ENCODE peak calls at places on chromosomes 7 and 10, in nine cellular contexts. T is body of pancreas, E is A549, K is upper lobe of right lung, M is neural progenitor cell, P is breast epithelium, R is tibial nerve, W is psoas muscle, Z is keratinocyte. B is an unnamed sample. For H3K4me1, the result is how much of the 10 kb centered on the place peaks cover.

GRCh38 chr10:105974803-105975456 is 1189.6 kb downstream of the SORCS1 start:
- DNase-seq in R (peak), Z (no peak), P (no peak), E (no peak), M (peak), W (no peak), T (peak), K (no peak), B (no peak)

GRCh38 chr10:15120523-15120922 is 23.4 kb downstream of the RPP38 start:
- DNase-seq in E (no peak), W (no peak), K (no peak), M (no peak), P (no peak), R (no peak), Z (no peak), T (no peak), B (no peak)

GRCh38 chr10:87931836-87932230 is 68.4 kb downstream of the PTEN start:
- DNase-seq in T (no peak), E (no peak), R (no peak), Z (no peak), P (no peak), W (no peak), K (no peak), M (no peak), B (no peak)

GRCh38 chr10:86091216-86091615 is 275.4 kb downstream of the GRID1 start:
- DNase-seq in K (no peak), R (no peak), T (no peak), Z (no peak), W (no peak), P (no peak), E (no peak), M (no peak), B (no peak)

GRCh38 chr7:149180713-149181112 is 14.6 kb upstream of the ZNF282 start:
- DNase-seq in P (no peak), Z (no peak), W (no peak), M (no peak), T (no peak), E (no peak), K (no peak), R (no peak), B (no peak)

GRCh38 chr10:25725917-25726716 is 207.9 kb upstream of the MYO3A start:
- DNase-seq in P (no peak), K (no peak), W (no peak), E (peak), T (peak), Z (no peak), R (peak), M (peak), B (peak)

GRCh38 chr7:157001920-157002818 is 8.3 kb downstream of the MNX1 start:
- DNase-seq in Z (no peak), R (no peak), W (no peak), K (peak), M (peak), P (no peak), T (no peak), E (no peak), B (no peak)

GRCh38 chr7:52831321-52831720 is 204.1 kb upstream of the POM121L12 start:
- DNase-seq in Z (no peak), P (no peak), T (no peak), E (no peak), K (no peak), R (no peak), M (no peak), W (no peak), B (no peak)

GRCh38 chr10:51010977-51011376 is 63.3 kb upstream of the PRKG1 start:
- DNase-seq in K (no peak), Z (no peak), P (no peak), W (no peak), E (peak), T (peak), R (no peak), M (peak), B (peak)

GRCh38 chr7:148856891-148857290 is 27.2 kb downstream of the EZH2 start:
- DNase-seq in K (no peak), W (no peak), Z (no peak), R (no peak), M (no peak), T (no peak), P (no peak), E (no peak), B (no peak)

GRCh38 chr7:34117583-34117982 is 212.2 kb downstream of the BMPER start:
- DNase-seq in Z (no peak), E (no peak), K (no peak), P (no peak), R (no peak), M (no peak), T (no peak), W (no peak), B (no peak)

GRCh38 chr7:25303380-25304321 is 75.4 kb upstream of the NPVF start:
- DNase-seq in P (no peak), R (no peak), T (no peak), M (peak), K (no peak), E (no peak), W (no peak), Z (no peak), B (no peak)

GRCh38 chr7:2471396-2471795 is 4.8 kb downstream of the GRIFIN start:
- DNase-seq in R (no peak), M (peak), E (no peak), P (no peak), Z (no peak), K (no peak), W (no peak), T (no peak), B (no peak)

GRCh38 chr10:98225000-98225399 is 43.0 kb downstream of the LOXL4 start:
- DNase-seq in T (no peak), K (no peak), M (no peak), W (no peak), Z (no peak), P (no peak), E (no peak), R (no peak), B (no peak)

GRCh38 chr10:43124574-43125273 is 13.5 kb upstream of the CSGALNACT2 start:
- DNase-seq in M (no peak), P (no peak), T (no peak), K (no peak), Z (no peak), R (no peak), E (no peak), W (peak), B (no peak)

GRCh38 chr10:29805134-29805691 is 170.4 kb upstream of the SVIL start:
- DNase-seq in P (no peak), K (no peak), T (no peak), E (no peak), W (peak), R (no peak), Z (no peak), M (no peak), B (no peak)

GRCh38 chr10:43076876-43077420 is at the start of gene RET:
- DNase-seq in W (peak), R (no peak), Z (no peak), T (peak), P (no peak), K (no peak), E (peak), M (peak), B (no peak)

GRCh38 chr10:130045091-130045652 is 65.5 kb downstream of the C10orf143 start:
- DNase-seq in K (peak), R (no peak), P (no peak), W (no peak), M (peak), E (no peak), T (peak), Z (no peak), B (no peak)

GRCh38 chr10:100024741-100025140 is 15.0 kb upstream of the DNMBP start:
- DNase-seq in Z (no peak), K (no peak), R (no peak), P (no peak), T (no peak), M (no peak), E (no peak), W (no peak), B (no peak)

GRCh38 chr7:151053751-151054150 is 3.9 kb downstream of the CDK5 start:
- DNase-seq in E (no peak), T (no peak), K (no peak), R (no peak), P (no peak), Z (no peak), W (no peak), M (no peak), B (no peak)

GRCh38 chr10:102596506-102596971 is 47.7 kb upstream of the TRIM8 start:
- DNase-seq in P (no peak), M (peak), Z (no peak), T (peak), W (no peak), K (no peak), E (peak), R (peak), B (peak)
- H3K27ac ChIP-seq in P (peak), M (peak), Z (no peak), T (no peak), W (peak), K (peak), E (no peak), R (peak), B (no peak)

GRCh38 chr10:18312385-18313145 is 172.3 kb downstream of the CACNB2 start:
- DNase-seq in E (peak), Z (no peak), T (no peak), P (no peak), M (peak), W (no peak), K (no peak), R (peak), B (no peak)
- TF ChIP-seq CTCF in E (peak), Z (peak), T (no peak), P (no peak), M (peak), W (no peak), K (peak), R (no peak), B (peak)

DNA sequence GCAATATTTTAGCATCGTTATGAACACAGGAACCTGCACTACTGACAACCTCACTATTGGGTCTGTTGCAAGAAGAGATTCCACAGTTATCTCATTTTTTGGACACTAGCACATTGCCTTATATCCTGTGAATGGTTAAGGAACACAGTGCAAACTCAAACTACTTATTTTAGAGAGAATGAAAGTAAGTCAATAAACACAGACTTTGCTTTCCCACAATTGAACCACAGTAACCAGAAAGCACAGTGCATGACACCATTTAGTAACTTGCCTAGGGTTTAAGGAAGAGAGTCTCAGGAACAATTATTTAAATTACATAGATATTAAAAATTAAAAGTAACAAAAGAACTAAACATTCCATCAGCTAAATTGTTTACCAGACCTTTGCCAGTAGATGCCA is 468.8 kb downstream of the ZWINT start:
- DNase-seq in W (no peak), K (no peak), M (no peak), P (no peak), T (no peak), R (no peak), E (no peak), Z (no peak), B (no peak)
- H3K4me1 ChIP-seq in W (under half), K (under half), M (under half), P (under half), T (under half), R (under half), E (under half), Z (under half), B (under half)

GRCh38 chr7:139700505-139701235 is 77.1 kb downstream of the HIPK2 start:
- DNase-seq in M (no peak), P (no peak), K (no peak), R (no peak), T (no peak), E (no peak), Z (no peak), W (no peak), B (no peak)
- H3K27ac ChIP-seq in M (no peak), P (no peak), K (no peak), R (no peak), T (no peak), E (no peak), Z (no peak), W (no peak), B (no peak)

GRCh38 chr10:128693493-128694132 is 567.4 kb upstream of the MKI67 start:
- DNase-seq in K (no peak), W (no peak), R (no peak), E (no peak), P (no peak), Z (no peak), T (no peak), M (no peak), B (no peak)
- TF ChIP-seq CTCF in K (no peak), W (no peak), R (no peak), E (no peak), P (no peak), Z (no peak), T (no peak), M (no peak), B (no peak)

DNA sequence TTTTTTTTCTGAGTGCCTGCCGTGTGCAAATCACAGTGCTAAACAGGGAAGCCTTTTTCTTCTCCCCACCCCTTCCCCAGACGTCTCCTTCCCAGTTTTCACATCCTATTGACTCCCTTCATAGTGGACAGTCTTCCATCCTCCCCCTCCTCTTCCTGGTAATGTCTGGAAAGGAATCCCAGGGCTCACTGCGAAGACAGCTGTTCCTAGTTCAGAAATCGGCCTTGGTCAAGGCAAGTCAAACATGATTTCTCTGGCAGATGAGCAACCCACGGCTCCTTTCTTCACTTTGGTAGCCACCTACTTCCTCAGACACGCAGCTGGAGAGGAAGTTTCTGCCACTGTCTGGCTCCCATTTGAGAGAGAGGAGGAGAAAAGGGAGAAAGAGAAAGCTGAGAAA is 4.8 kb upstream of the CELF2 start:
- DNase-seq in W (no peak), M (no peak), P (no peak), R (no peak), Z (no peak), E (no peak), K (no peak), T (no peak), B (no peak)
- H3K4me1 ChIP-seq in W (under half), M (under half), P (under half), R (under half), Z (under half), E (under half), K (under half), T (under half), B (under half)

GRCh38 chr7:22860784-22861482 is 38.3 kb upstream of the TOMM7 start:
- DNase-seq in W (no peak), T (no peak), M (peak), E (peak), Z (no peak), K (no peak), R (no peak), P (no peak), B (no peak)

GRCh38 chr7:22860337-22860736 is 37.7 kb upstream of the TOMM7 start:
- DNase-seq in Z (no peak), M (no peak), W (no peak), T (no peak), K (no peak), E (no peak), R (no peak), P (no peak), B (no peak)

GRCh38 chr7:22858640-22859561 is 36.3 kb upstream of the TOMM7 start:
- DNase-seq in Z (peak), T (no peak), R (no peak), W (no peak), K (no peak), P (peak), M (no peak), E (peak), B (no peak)

GRCh38 chr7:22858274-22858639 is 35.6 kb upstream of the TOMM7 start:
- DNase-seq in R (no peak), T (no peak), K (no peak), E (no peak), P (no peak), Z (no peak), W (no peak), M (no peak), B (no peak)

GRCh38 chr7:22859676-22860290 is 37.1 kb upstream of the TOMM7 start:
- DNase-seq in R (no peak), P (no peak), Z (peak), E (no peak), K (no peak), M (no peak), T (no peak), W (no peak), B (no peak)
- H3K27ac ChIP-seq in R (peak), P (peak), Z (peak), E (peak), K (peak), M (no peak), T (peak), W (peak), B (no peak)

GRCh38 chr10:58714436-58714835 is 201.8 kb downstream of the BICC1 start:
- DNase-seq in R (no peak), T (no peak), E (no peak), Z (no peak), W (no peak), K (no peak), P (no peak), M (no peak), B (no peak)

GRCh38 chr10:58718596-58718995 is 205.9 kb downstream of the BICC1 start:
- DNase-seq in E (no peak), M (no peak), K (no peak), P (no peak), R (no peak), Z (no peak), T (no peak), W (no peak), B (no peak)

GRCh38 chr10:58715056-58715455 is 202.4 kb downstream of the BICC1 start:
- DNase-seq in R (no peak), M (no peak), E (no peak), T (no peak), P (no peak), W (no peak), Z (no peak), K (no peak), B (no peak)

GRCh38 chr10:58712136-58712535 is 199.5 kb downstream of the BICC1 start:
- DNase-seq in T (no peak), E (no peak), K (no peak), M (no peak), R (no peak), Z (no peak), W (no peak), P (no peak), B (no peak)

DNA sequence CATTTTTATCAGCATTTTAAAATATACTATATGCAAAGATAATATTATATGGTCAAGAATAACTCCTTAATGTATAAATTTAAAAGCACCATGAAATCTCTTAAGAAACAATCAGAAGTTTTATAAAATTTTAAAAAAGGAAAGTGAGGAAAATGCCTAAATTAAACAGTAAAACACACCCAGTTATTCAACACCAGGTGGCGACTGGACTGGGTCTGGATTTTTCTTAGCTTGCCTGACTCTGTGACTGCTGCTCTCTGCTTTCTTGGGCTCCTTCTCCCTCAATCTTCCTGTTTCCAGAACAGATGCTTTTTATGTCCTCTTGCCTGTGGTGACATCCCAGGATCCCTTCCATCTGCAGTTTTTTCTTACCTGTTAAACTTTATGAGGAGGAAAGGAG is 200.3 kb downstream of the BICC1 start:
- DNase-seq in E (no peak), P (no peak), K (no peak), R (no peak), M (no peak), T (no peak), W (no peak), Z (no peak), B (no peak)
- TF ChIP-seq CTCF in E (peak), P (no peak), K (no peak), R (no peak), M (peak), T (no peak), W (no peak), Z (no peak), B (no peak)

GRCh38 chr10:125116041-125116649 is 44.2 kb downstream of the CTBP2 start:
- DNase-seq in E (no peak), P (no peak), W (peak), T (peak), M (no peak), R (no peak), K (peak), Z (no peak), B (no peak)

GRCh38 chr10:125115409-125115808 is 45.0 kb downstream of the CTBP2 start:
- DNase-seq in R (no peak), Z (no peak), P (no peak), K (peak), T (no peak), E (no peak), W (peak), M (no peak), B (no peak)

GRCh38 chr10:125116652-125117310 is 43.6 kb downstream of the CTBP2 start:
- DNase-seq in K (peak), R (no peak), E (no peak), Z (no peak), W (peak), T (peak), M (no peak), P (no peak), B (no peak)

GRCh38 chr10:125113661-125114388 is 46.5 kb downstream of the CTBP2 start:
- DNase-seq in K (peak), W (peak), T (peak), R (peak), P (no peak), Z (no peak), M (no peak), E (no peak), B (no peak)

GRCh38 chr10:125114761-125115391 is 45.5 kb downstream of the CTBP2 start:
- DNase-seq in R (no peak), P (no peak), Z (no peak), T (peak), W (peak), E (no peak), M (no peak), K (peak), B (no peak)
- H3K4me1 ChIP-seq in R (under half), P (under half), Z (under half), T (half or more), W (half or more), E (under half), M (under half), K (under half), B (under half)

B was measured in Panc1.